ENCODE peak calls at places on chromosomes 4 and X, in four cellular contexts. One of them, this sample, is unnamed. For H3K9me1, the result is how much of the 10 kb centered on the place peaks cover.

GRCh38 chr4:144627663-144628076 is 18.3 kb upstream of the HHIP start:
- DNase-seq in K562: no peak
- DNase-seq in IMR-90: peak
- DNase-seq in endothelial cell of umbilical vein: peak
- DNase-seq in this sample: peak

GRCh38 chr4:152679414-152680281 is at the start of gene TMEM154:
- DNase-seq in endothelial cell of umbilical vein: peak
- DNase-seq in IMR-90: peak
- DNase-seq in K562: peak
- DNase-seq in this sample: peak

GRCh38 chr4:144778364-144778763 is 132.4 kb downstream of the HHIP start:
- DNase-seq in K562: no peak
- DNase-seq in IMR-90: no peak
- DNase-seq in endothelial cell of umbilical vein: no peak
- DNase-seq in this sample: no peak

GRCh38 chr4:26000274-26000950 is 86.4 kb downstream of the SMIM20 start:
- DNase-seq in K562: no peak
- DNase-seq in endothelial cell of umbilical vein: no peak
- DNase-seq in IMR-90: peak
- DNase-seq in this sample: no peak

GRCh38 chr4:108155373-108155772 is 13.4 kb downstream of the LEF1 start:
- DNase-seq in K562: peak
- DNase-seq in endothelial cell of umbilical vein: no peak
- DNase-seq in IMR-90: peak
- DNase-seq in this sample: no peak

GRCh38 chr4:139902328-139903217 is 237.0 kb downstream of the MGST2 start:
- DNase-seq in K562: no peak
- DNase-seq in IMR-90: peak
- DNase-seq in endothelial cell of umbilical vein: no peak
- DNase-seq in this sample: no peak

GRCh38 chrX:40414335-40414734 is 166.4 kb upstream of the ATP6AP2 start:
- DNase-seq in IMR-90: no peak
- DNase-seq in endothelial cell of umbilical vein: no peak
- DNase-seq in K562: no peak
- DNase-seq in this sample: no peak

GRCh38 chr4:12873351-12873750 is 610.8 kb downstream of the RAB28 start:
- DNase-seq in endothelial cell of umbilical vein: no peak
- DNase-seq in IMR-90: no peak
- DNase-seq in K562: no peak
- DNase-seq in this sample: no peak

GRCh38 chr4:42339935-42340406 is 57.3 kb upstream of the SHISA3 start:
- DNase-seq in K562: no peak
- DNase-seq in IMR-90: peak
- DNase-seq in endothelial cell of umbilical vein: peak
- DNase-seq in this sample: no peak

GRCh38 chr4:70714488-70714887 is 7.3 kb upstream of the RUFY3 start:
- DNase-seq in endothelial cell of umbilical vein: no peak
- DNase-seq in IMR-90: no peak
- DNase-seq in K562: no peak
- DNase-seq in this sample: no peak

GRCh38 chr4:54843106-54843505 is 185.3 kb downstream of the KIT start:
- DNase-seq in K562: no peak
- DNase-seq in IMR-90: no peak
- DNase-seq in endothelial cell of umbilical vein: no peak
- DNase-seq in this sample: no peak

GRCh38 chr4:55216871-55217635 is 91.7 kb upstream of the KDR start:
- DNase-seq in K562: no peak
- DNase-seq in endothelial cell of umbilical vein: no peak
- DNase-seq in IMR-90: no peak
- DNase-seq in this sample: no peak

GRCh38 chr4:128287159-128287870 is at the start of gene PGRMC2:
- DNase-seq in IMR-90: peak
- DNase-seq in K562: peak
- DNase-seq in endothelial cell of umbilical vein: no peak
- DNase-seq in this sample: no peak

GRCh38 chrX:72131317-72132294 is at the start of gene RTL5:
- DNase-seq in endothelial cell of umbilical vein: peak
- DNase-seq in IMR-90: peak
- DNase-seq in K562: peak
- DNase-seq in this sample: no peak

GRCh38 chrX:108025954-108026616 is 18.8 kb upstream of the VSIG1 start:
- DNase-seq in endothelial cell of umbilical vein: peak
- DNase-seq in K562: no peak
- DNase-seq in IMR-90: no peak
- DNase-seq in this sample: no peak

GRCh38 chr4:130359537-130359936 is 1263.6 kb downstream of the C4orf33 start:
- DNase-seq in K562: peak
- DNase-seq in IMR-90: peak
- DNase-seq in endothelial cell of umbilical vein: peak
- DNase-seq in this sample: no peak

GRCh38 chr4:48133668-48134444 is at the start of gene TXK:
- DNase-seq in IMR-90: peak
- DNase-seq in K562: no peak
- DNase-seq in endothelial cell of umbilical vein: peak
- DNase-seq in this sample: no peak

GRCh38 chr4:114108869-114109268 is 129.4 kb upstream of the ARSJ start:
- DNase-seq in endothelial cell of umbilical vein: peak
- DNase-seq in K562: no peak
- DNase-seq in IMR-90: peak
- DNase-seq in this sample: peak

GRCh38 chr4:98963538-98964433 is 31.7 kb upstream of the METAP1 start:
- DNase-seq in IMR-90: no peak
- DNase-seq in K562: no peak
- DNase-seq in endothelial cell of umbilical vein: no peak
- DNase-seq in this sample: no peak

GRCh38 chr4:120466429-120466828 is 399.8 kb upstream of the MAD2L1 start:
- DNase-seq in IMR-90: no peak
- DNase-seq in endothelial cell of umbilical vein: no peak
- DNase-seq in K562: no peak
- DNase-seq in this sample: no peak

GRCh38 chr4:107183155-107183774 is 147.2 kb upstream of the DKK2 start:
- DNase-seq in K562: peak
- DNase-seq in endothelial cell of umbilical vein: peak
- DNase-seq in IMR-90: peak
- DNase-seq in this sample: no peak

GRCh38 chr4:48564151-48564550 is 74.1 kb downstream of the ZAR1 start:
- DNase-seq in K562: no peak
- DNase-seq in endothelial cell of umbilical vein: no peak
- DNase-seq in IMR-90: no peak
- DNase-seq in this sample: no peak

GRCh38 chrX:37993857-37994619 is 12.3 kb upstream of the SYTL5 start:
- DNase-seq in K562: peak
- DNase-seq in endothelial cell of umbilical vein: no peak
- DNase-seq in IMR-90: no peak
- DNase-seq in this sample: peak

GRCh38 chr4:105457997-105458396 is 15.9 kb downstream of the PPA2 start:
- DNase-seq in IMR-90: peak
- DNase-seq in K562: no peak
- DNase-seq in endothelial cell of umbilical vein: no peak
- DNase-seq in this sample: no peak

GRCh38 chr4:109128589-109128988 is 173.9 kb downstream of the COL25A1 start:
- DNase-seq in IMR-90: no peak
- DNase-seq in K562: peak
- DNase-seq in endothelial cell of umbilical vein: no peak
- DNase-seq in this sample: no peak

GRCh38 chr4:55381502-55381901 is 14.3 kb upstream of the TMEM165 start:
- DNase-seq in endothelial cell of umbilical vein: no peak
- DNase-seq in IMR-90: no peak
- DNase-seq in K562: no peak
- DNase-seq in this sample: no peak

GRCh38 chr4:108336076-108336475 is 167.3 kb upstream of the LEF1 start:
- DNase-seq in IMR-90: no peak
- DNase-seq in K562: no peak
- DNase-seq in endothelial cell of umbilical vein: no peak
- DNase-seq in this sample: peak

GRCh38 chr4:3016839-3017410 is 53.6 kb downstream of the GRK4 start:
- DNase-seq in endothelial cell of umbilical vein: no peak
- DNase-seq in K562: no peak
- DNase-seq in IMR-90: no peak
- DNase-seq in this sample: no peak

DNA sequence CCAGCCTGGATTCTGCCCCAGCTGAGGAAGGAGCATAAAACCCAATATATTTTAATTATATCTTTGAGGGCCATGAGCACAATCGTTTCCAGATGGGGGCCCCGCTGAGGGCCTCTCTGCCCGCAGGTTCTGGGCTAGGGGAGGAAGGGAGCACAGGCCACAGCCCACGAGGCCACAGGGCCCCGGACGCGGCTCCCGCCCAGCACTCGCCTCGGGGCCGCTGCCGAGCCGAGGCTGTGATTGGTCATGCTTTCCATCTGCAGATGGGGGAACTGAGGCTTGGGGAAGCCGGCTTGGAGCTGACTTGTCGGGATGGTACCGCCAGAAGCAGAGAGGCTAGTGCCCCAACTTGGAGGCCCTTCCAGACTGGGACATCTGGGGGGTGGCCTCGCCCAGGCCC is 34.0 kb downstream of the TACC3 start:
- DNase-seq in endothelial cell of umbilical vein: no peak
- DNase-seq in IMR-90: no peak
- DNase-seq in K562: no peak
- DNase-seq in this sample: no peak
- H3K9me1 ChIP-seq in endothelial cell of umbilical vein: under half
- H3K9me1 ChIP-seq in IMR-90: under half
- H3K9me1 ChIP-seq in K562: under half
- H3K9me1 ChIP-seq in this sample: under half

GRCh38 chrX:70141373-70141772 is 8.1 kb downstream of the IGBP1 start:
- DNase-seq in IMR-90: no peak
- DNase-seq in K562: no peak
- DNase-seq in endothelial cell of umbilical vein: no peak
- DNase-seq in this sample: no peak
- H3K9me1 ChIP-seq in IMR-90: under half
- H3K9me1 ChIP-seq in K562: under half
- H3K9me1 ChIP-seq in endothelial cell of umbilical vein: under half
- H3K9me1 ChIP-seq in this sample: under half

GRCh38 chrX:112218388-112218787 is 135.8 kb upstream of the TRPC5 start:
- DNase-seq in IMR-90: no peak
- DNase-seq in endothelial cell of umbilical vein: no peak
- DNase-seq in K562: no peak
- DNase-seq in this sample: no peak
- H3K9me1 ChIP-seq in IMR-90: under half
- H3K9me1 ChIP-seq in endothelial cell of umbilical vein: under half
- H3K9me1 ChIP-seq in K562: under half
- H3K9me1 ChIP-seq in this sample: under half

DNA sequence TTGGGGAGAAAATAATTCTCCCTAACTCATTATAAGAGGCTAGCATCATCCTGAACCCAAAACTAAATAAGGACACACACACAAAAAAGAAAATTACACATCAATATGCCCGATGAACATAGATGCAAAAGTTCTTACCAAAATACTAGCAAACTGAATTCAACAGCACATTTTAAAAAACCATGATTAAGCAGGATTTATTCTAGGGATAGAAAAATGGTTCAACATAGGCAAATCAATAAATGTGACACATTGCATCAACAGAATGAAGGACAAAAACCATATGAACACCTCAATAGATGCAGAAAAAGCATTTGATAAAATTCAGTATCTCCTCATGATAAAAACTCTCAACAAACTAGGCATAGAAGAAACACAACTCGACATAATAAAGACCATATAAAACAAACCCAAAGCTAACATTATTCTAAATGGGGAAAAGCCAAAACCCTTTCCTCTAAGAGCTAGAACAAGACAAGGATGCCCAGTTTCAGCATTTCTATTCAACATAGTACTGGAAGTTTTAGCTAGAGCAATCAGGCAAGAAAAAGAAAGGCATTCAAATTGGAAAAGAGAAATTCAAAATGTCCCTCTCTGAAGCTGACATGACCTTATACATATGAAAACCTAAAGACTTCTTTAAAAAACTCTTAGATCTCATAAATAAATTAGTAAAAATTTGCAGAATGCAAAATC is 200.9 kb downstream of the NKX6-1 start:
- DNase-seq in IMR-90: no peak
- DNase-seq in endothelial cell of umbilical vein: no peak
- DNase-seq in K562: no peak
- DNase-seq in this sample: no peak
- H3K9me1 ChIP-seq in IMR-90: under half
- H3K9me1 ChIP-seq in endothelial cell of umbilical vein: under half
- H3K9me1 ChIP-seq in K562: under half
- H3K9me1 ChIP-seq in this sample: under half

GRCh38 chrX:66130469-66130868 is 33.6 kb upstream of the HEPH start:
- DNase-seq in K562: no peak
- DNase-seq in IMR-90: no peak
- DNase-seq in endothelial cell of umbilical vein: no peak
- DNase-seq in this sample: no peak
- H3K9me1 ChIP-seq in K562: under half
- H3K9me1 ChIP-seq in IMR-90: under half
- H3K9me1 ChIP-seq in endothelial cell of umbilical vein: under half
- H3K9me1 ChIP-seq in this sample: under half

DNA sequence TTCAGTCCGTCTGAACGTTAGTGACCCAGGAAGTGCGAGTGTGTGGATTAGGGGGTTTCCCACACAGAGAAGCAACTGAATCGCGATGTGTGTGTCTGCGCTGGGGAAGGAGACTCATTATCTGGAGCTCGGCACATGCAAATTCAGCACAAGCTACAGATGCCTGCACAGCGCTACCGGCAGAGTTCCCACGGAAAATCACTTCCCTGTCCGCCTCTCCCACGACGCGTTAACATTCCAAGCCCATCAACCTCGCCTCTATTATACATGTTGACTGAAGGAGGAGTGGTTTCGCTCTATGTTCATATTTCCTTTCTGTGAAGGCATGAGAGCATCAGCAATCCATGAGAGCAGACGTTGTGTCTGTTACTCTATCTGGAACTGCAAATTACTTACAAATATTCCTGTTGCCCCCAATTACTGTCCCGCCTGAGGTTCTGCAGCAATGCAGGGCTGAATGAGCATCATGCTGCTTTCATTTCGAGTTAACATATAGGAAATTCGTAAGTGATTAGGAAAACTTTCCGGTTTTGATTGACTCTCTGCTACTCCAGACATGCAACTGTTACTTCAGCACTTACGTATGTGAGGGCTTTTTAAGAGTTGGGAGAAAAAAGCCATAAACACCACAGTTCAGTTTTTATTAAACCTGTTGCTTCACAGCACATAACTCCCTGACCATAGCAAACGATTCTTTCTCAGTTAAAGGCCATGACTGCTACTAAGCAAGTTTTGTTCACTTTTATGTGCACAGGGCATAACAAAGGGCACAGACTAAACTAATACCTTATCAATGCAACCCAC is 15.0 kb upstream of the MTNR1A start:
- DNase-seq in IMR-90: peak
- DNase-seq in K562: no peak
- DNase-seq in endothelial cell of umbilical vein: no peak
- DNase-seq in this sample: no peak
- H3K9me1 ChIP-seq in IMR-90: under half
- H3K9me1 ChIP-seq in K562: under half
- H3K9me1 ChIP-seq in endothelial cell of umbilical vein: under half
- H3K9me1 ChIP-seq in this sample: under half

GRCh38 chrX:50707955-50708694 is 105.9 kb downstream of the SHROOM4 start:
- DNase-seq in IMR-90: no peak
- DNase-seq in K562: no peak
- DNase-seq in endothelial cell of umbilical vein: no peak
- DNase-seq in this sample: no peak
- H3K9me1 ChIP-seq in IMR-90: under half
- H3K9me1 ChIP-seq in K562: under half
- H3K9me1 ChIP-seq in endothelial cell of umbilical vein: under half
- H3K9me1 ChIP-seq in this sample: under half